ENCODE peak calls at places on chromosomes 2 and 18, in ten cellular contexts. P is AG04450, W is AG10803, B is B cell, R is HepG2, N is K562, K is fibroblast of lung, J is A549, Z is brain microvascular endothelial cell, D is body of pancreas. G is an unnamed sample.

GRCh38 chr2:130186391-130186790 is 4.3 kb downstream of the MZT2B start:
- DNase-seq in P (no peak), W (no peak), B (no peak), R (no peak), N (no peak), K (peak; percentile 14), J (no peak), Z (no peak), D (no peak), G (no peak)

GRCh38 chr2:42754776-42755140 is 9.2 kb downstream of the OXER1 start:
- DNase-seq in P (no peak), W (no peak), B (no peak), R (no peak), N (peak; percentile 3), K (no peak), J (no peak), Z (no peak), D (no peak), G (no peak)

GRCh38 chr2:26598336-26599006 is 42.7 kb downstream of the CIB4 start:
- DNase-seq in P (no peak), W (no peak), B (no peak), R (no peak), N (no peak), K (no peak), J (no peak), Z (no peak), D (no peak), G (no peak)

GRCh38 chr2:19540739-19541503 is 182.5 kb upstream of the OSR1 start:
- DNase-seq in P (peak; percentile 74), W (peak; percentile 94), B (no peak), R (no peak), N (no peak), K (peak; percentile 86), J (peak; percentile 79), Z (peak; percentile 78), D (peak; percentile 25), G (peak; percentile 92)

GRCh38 chr2:126650994-126651393 is 5.0 kb upstream of the GYPC start:
- DNase-seq in P (no peak), W (no peak), B (no peak), R (no peak), N (peak; percentile 15), K (no peak), J (no peak), Z (no peak), D (no peak), G (no peak)

GRCh38 chr2:125085904-125086303 is 1060.8 kb downstream of the CNTNAP5 start:
- DNase-seq in P (no peak), W (no peak), B (no peak), R (no peak), N (no peak), K (no peak), J (no peak), Z (no peak), D (no peak), G (no peak)

GRCh38 chr18:37438417-37439180 is 127.0 kb downstream of the CELF4 start:
- DNase-seq in P (no peak), W (no peak), B (no peak), R (no peak), N (no peak), K (no peak), J (no peak), Z (no peak), D (no peak), G (no peak)

GRCh38 chr2:195898505-195898904 is 170.1 kb downstream of the DNAH7 start:
- DNase-seq in P (peak; percentile 99), W (peak; percentile 99), B (no peak), R (peak; percentile 4), N (no peak), K (peak; percentile 100), J (no peak), Z (peak; percentile 99), D (peak; percentile 59), G (peak; percentile 98)

GRCh38 chr2:7672685-7673071 is 755.5 kb downstream of the RNF144A start:
- DNase-seq in P (no peak), W (no peak), B (no peak), R (no peak), N (no peak), K (no peak), J (no peak), Z (no peak), D (no peak), G (no peak)

GRCh38 chr2:88765154-88765948 is 73.9 kb downstream of the RPIA start:
- DNase-seq in P (no peak), W (peak; percentile 6), B (peak; percentile 54), R (no peak), N (no peak), K (peak; percentile 29), J (peak; percentile 41), Z (no peak), D (peak; percentile 71), G (peak; percentile 1)

GRCh38 chr2:39313575-39313974 is 69.8 kb upstream of the CDKL4 start:
- DNase-seq in P (peak; percentile 21), W (peak; percentile 61), B (no peak), R (no peak), N (no peak), K (peak; percentile 85), J (no peak), Z (peak; percentile 67), D (no peak), G (peak; percentile 89)

GRCh38 chr18:13661051-13661778 is 65.1 kb downstream of the FAM210A start:
- DNase-seq in P (no peak), W (no peak), B (no peak), R (no peak), N (no peak), K (no peak), J (no peak), Z (no peak), D (no peak), G (no peak)

GRCh38 chr2:98601532-98602132 is 6.7 kb downstream of the COA5 start:
- DNase-seq in P (no peak), W (peak; percentile 34), B (no peak), R (peak; percentile 69), N (no peak), K (peak; percentile 42), J (peak; percentile 66), Z (peak; percentile 20), D (peak; percentile 25), G (peak; percentile 32)

GRCh38 chr2:226725096-226725495 is 74.5 kb downstream of the IRS1 start:
- DNase-seq in P (no peak), W (no peak), B (no peak), R (no peak), N (no peak), K (no peak), J (no peak), Z (no peak), D (no peak), G (no peak)

GRCh38 chr2:213121677-213122076 is 29.7 kb downstream of the IKZF2 start:
- DNase-seq in P (no peak), W (no peak), B (no peak), R (no peak), N (no peak), K (no peak), J (no peak), Z (no peak), D (no peak), G (no peak)

GRCh38 chr2:213129311-213129710 is 22.1 kb downstream of the IKZF2 start:
- DNase-seq in P (no peak), W (no peak), B (no peak), R (no peak), N (no peak), K (no peak), J (no peak), Z (no peak), D (no peak), G (no peak)

GRCh38 chr2:213122730-213123129 is 28.7 kb downstream of the IKZF2 start:
- DNase-seq in P (no peak), W (no peak), B (no peak), R (no peak), N (no peak), K (no peak), J (no peak), Z (no peak), D (no peak), G (peak; percentile 3)

GRCh38 chr2:213125646-213126347 is 25.6 kb downstream of the IKZF2 start:
- DNase-seq in P (no peak), W (no peak), B (no peak), R (no peak), N (no peak), K (no peak), J (no peak), Z (peak; percentile 36), D (no peak), G (no peak)
- TF ChIP-seq CTCF in P (no peak), W (no peak), B (no peak), R (no peak), N (no peak), K (peak; percentile 21), J (no peak), Z (peak; percentile 31), D (no peak), G (peak; percentile 38)

DNA sequence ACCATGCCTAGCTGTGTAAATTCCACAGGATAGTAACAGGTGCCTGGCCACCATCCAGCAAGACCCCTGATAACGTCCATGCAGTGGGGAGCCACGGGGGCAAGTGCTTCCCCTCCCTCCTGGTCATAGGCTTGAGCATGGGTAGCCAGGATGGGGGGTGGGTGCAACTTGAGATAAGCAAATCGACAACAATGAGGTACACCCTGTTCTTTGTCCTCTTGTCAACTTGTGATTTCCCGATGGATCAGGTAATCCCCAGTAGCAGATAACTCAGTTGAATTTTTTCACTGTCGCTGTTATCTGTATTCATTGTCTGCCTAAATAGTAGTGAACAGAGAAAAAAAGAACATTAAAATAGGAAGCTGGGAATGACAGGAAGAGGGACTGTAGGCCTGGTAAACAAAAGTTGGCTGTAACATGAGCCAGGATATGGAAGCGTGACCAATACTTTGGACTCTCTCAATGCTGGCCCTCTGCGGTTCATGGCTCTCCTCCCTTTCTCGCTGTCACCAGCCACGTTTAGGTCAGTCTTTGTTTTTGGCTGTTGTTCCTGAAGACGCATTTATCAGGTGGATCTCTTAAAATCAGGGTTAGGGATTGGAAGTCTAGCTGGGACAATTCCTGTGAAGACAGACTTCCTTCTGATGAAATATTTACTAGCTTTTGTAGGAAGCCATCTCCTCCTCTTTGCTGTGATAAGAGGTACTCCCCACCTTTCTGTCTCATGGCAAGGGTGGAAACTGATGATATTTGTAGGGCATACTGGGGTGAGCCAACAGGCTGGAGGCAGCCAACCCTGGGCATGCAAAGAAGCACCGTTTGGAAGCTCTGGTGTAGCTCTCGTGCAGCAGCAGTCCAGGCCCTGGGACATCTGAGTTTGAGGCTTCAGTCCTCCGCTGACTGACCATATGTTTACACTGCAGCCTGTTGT is 42.4 kb downstream of the TCF7L1 start:
- DNase-seq in P (no peak), W (peak; percentile 61), B (no peak), R (peak; percentile 66), N (no peak), K (peak; percentile 77), J (no peak), Z (no peak), D (peak; percentile 36), G (peak; percentile 53)
- TF ChIP-seq CTCF in P (no peak), W (no peak), B (no peak), R (no peak), N (no peak), K (no peak), J (no peak), Z (no peak), D (no peak), G (no peak)

GRCh38 chr2:147355706-147356105 is 489.1 kb upstream of the ACVR2A start:
- DNase-seq in P (no peak), W (no peak), B (no peak), R (peak; percentile 27), N (no peak), K (peak; percentile 20), J (no peak), Z (no peak), D (peak; percentile 52), G (no peak)
- TF ChIP-seq CTCF in P (no peak), W (no peak), B (no peak), R (no peak), N (no peak), K (no peak), J (no peak), Z (no peak), D (no peak), G (no peak)

GRCh38 chr2:218269900-218270720 is at the start of the genes AAMP and PNKD:
- DNase-seq in P (peak; percentile 99), W (peak; percentile 99), B (peak; percentile 100), R (peak; percentile 100), N (peak; percentile 94), K (peak; percentile 99), J (peak; percentile 99), Z (peak; percentile 99), D (peak; percentile 100), G (peak; percentile 100)
- TF ChIP-seq CTCF in P (peak; percentile 26), W (peak; percentile 8), B (no peak), R (peak; percentile 54), N (peak; percentile 37), K (no peak), J (no peak), Z (no peak), D (peak; percentile 24), G (peak; percentile 53)